ENCODE peak calls at places on chromosome 14, in four cellular contexts. X is A549, R is HCT116, M is neural progenitor cell. Z is an unnamed sample.

GRCh38 chr14:22131749-22132476 is 457.1 kb downstream of the DAD1 start:
- DNase-seq in X (peak), M (peak), R (no peak), Z (no peak)

GRCh38 chr14:61503167-61503801 is 181.9 kb downstream of the PRKCH start:
- DNase-seq in R (no peak), M (no peak), X (no peak), Z (no peak)

GRCh38 chr14:77782202-77782601 is 17.7 kb upstream of the ADCK1 start:
- DNase-seq in R (no peak), X (no peak), M (no peak), Z (no peak)

GRCh38 chr14:78598046-78598652 is 428.0 kb downstream of the NRXN3 start:
- DNase-seq in R (peak), X (peak), M (peak), Z (peak)

GRCh38 chr14:63659726-63660125 is 18.1 kb upstream of the WDR89 start:
- DNase-seq in M (no peak), R (no peak), X (no peak), Z (no peak)

GRCh38 chr14:69665596-69665995 is 54.2 kb downstream of the SUSD6 start:
- DNase-seq in R (no peak), X (no peak), M (no peak), Z (no peak)

GRCh38 chr14:89588016-89588415 is 171.0 kb upstream of the FOXN3 start:
- DNase-seq in M (no peak), R (no peak), X (no peak), Z (no peak)

GRCh38 chr14:100523536-100524025 is 63.6 kb downstream of the BEGAIN start:
- DNase-seq in R (no peak), M (no peak), X (no peak), Z (no peak)

GRCh38 chr14:68733086-68733621 is 59.7 kb downstream of the ZFP36L1 start:
- DNase-seq in X (no peak), M (no peak), R (no peak), Z (no peak)

GRCh38 chr14:103177376-103177775 is 54.1 kb downstream of the TNFAIP2 start:
- DNase-seq in M (no peak), X (no peak), R (no peak), Z (no peak)

GRCh38 chr14:100012478-100012925 is 52.7 kb upstream of the EVL start:
- DNase-seq in X (no peak), M (no peak), R (no peak), Z (peak)

GRCh38 chr14:104868811-104869572 is 3.9 kb downstream of the CEP170B start:
- DNase-seq in M (no peak), R (no peak), X (no peak), Z (no peak)

GRCh38 chr14:76203086-76204001 is 51.6 kb downstream of the GPATCH2L start:
- DNase-seq in M (no peak), R (no peak), X (peak), Z (peak)

GRCh38 chr14:94392510-94392935 is 4.1 kb upstream of the SERPINA1 start:
- DNase-seq in M (no peak), X (no peak), R (no peak), Z (peak)
- H3K4me2 ChIP-seq in M (no peak), X (no peak), R (no peak), Z (no peak)

GRCh38 chr14:35534130-35534883 is at the start of gene INSM2:
- DNase-seq in M (peak), R (no peak), X (peak), Z (no peak)
- TF ChIP-seq CTCF in M (peak), R (no peak), X (peak), Z (no peak)

GRCh38 chr14:65070710-65071033 is 31.6 kb downstream of the MAX start:
- DNase-seq in R (no peak), M (no peak), X (no peak), Z (no peak)
- H3K4me2 ChIP-seq in R (no peak), M (no peak), X (no peak), Z (no peak)

GRCh38 chr14:23528555-23528954 is 23.0 kb downstream of the ZFHX2 start:
- DNase-seq in M (peak), X (no peak), R (no peak), Z (no peak)
- TF ChIP-seq CTCF in M (peak), X (no peak), R (peak), Z (peak)

GRCh38 chr14:23351681-23352505 is 794 bp downstream of the SLC22A17 start:
- DNase-seq in M (peak), R (no peak), X (no peak), Z (no peak)

GRCh38 chr14:23354990-23355389 is 2.3 kb upstream of the SLC22A17 start:
- DNase-seq in M (no peak), X (no peak), R (no peak), Z (no peak)

GRCh38 chr14:23356036-23356435 is 3.3 kb upstream of the SLC22A17 start:
- DNase-seq in X (no peak), R (no peak), M (no peak), Z (no peak)

GRCh38 chr14:23352506-23353432 is at the start of gene SLC22A17:
- DNase-seq in M (peak), R (peak), X (peak), Z (peak)

GRCh38 chr14:23353433-23353780 is 720 bp upstream of the SLC22A17 start:
- DNase-seq in M (no peak), X (no peak), R (no peak), Z (no peak)
- H3K4me2 ChIP-seq in M (peak), X (peak), R (peak), Z (no peak)